ENCODE peak calls at places on chromosomes 13 and 19, in four cellular contexts. Y is A549, E is K562, G is HepG2. X is an unnamed sample.

GRCh38 chr19:46147791-46148288 is at the start of gene IGFL2:
- DNase-seq in Y (no peak), E (no peak), G (no peak), X (no peak)

GRCh38 chr13:101706651-101707050 is 254.2 kb downstream of the ITGBL1 start:
- DNase-seq in Y (peak; percentile 13), E (no peak), G (peak; percentile 4), X (peak; percentile 94)

GRCh38 chr13:44819245-44819644 is 170.0 kb downstream of the NUFIP1 start:
- DNase-seq in Y (peak; percentile 79), E (no peak), G (peak; percentile 57), X (peak; percentile 95)

GRCh38 chr13:92575782-92576181 is 650.8 kb upstream of the GPC6 start:
- DNase-seq in Y (no peak), E (no peak), G (no peak), X (no peak)

GRCh38 chr19:35899547-35900214 is 659 bp downstream of the NFKBID start:
- DNase-seq in Y (peak; percentile 93), E (peak; percentile 90), G (peak; percentile 47), X (peak; percentile 81)

GRCh38 chr13:68023838-68024581 is 793.9 kb upstream of the PCDH9 start:
- DNase-seq in Y (no peak), E (no peak), G (no peak), X (no peak)

GRCh38 chr13:33249066-33249465 is 36.5 kb downstream of the STARD13 start:
- DNase-seq in Y (no peak), E (no peak), G (no peak), X (peak; percentile 81)

GRCh38 chr13:32135655-32136054 is 104.1 kb downstream of the FRY start:
- DNase-seq in Y (no peak), E (no peak), G (no peak), X (peak; percentile 89)

GRCh38 chr19:44627631-44628030 is 14.3 kb downstream of the IGSF23 start:
- DNase-seq in Y (no peak), E (no peak), G (no peak), X (no peak)

GRCh38 chr13:87810920-87811344 is 139.8 kb downstream of the SLITRK5 start:
- DNase-seq in Y (peak; percentile 81), E (no peak), G (no peak), X (no peak)

GRCh38 chr13:40503966-40504591 is 162.4 kb downstream of the FOXO1 start:
- DNase-seq in Y (peak; percentile 90), E (no peak), G (peak; percentile 99), X (peak; percentile 25)

GRCh38 chr13:106517151-106517847 is 18.2 kb downstream of the EFNB2 start:
- DNase-seq in Y (no peak), E (no peak), G (no peak), X (no peak)

GRCh38 chr13:106513608-106514007 is 21.9 kb downstream of the EFNB2 start:
- DNase-seq in Y (no peak), E (no peak), G (no peak), X (no peak)

GRCh38 chr13:106514928-106515634 is 20.4 kb downstream of the EFNB2 start:
- DNase-seq in Y (no peak), E (no peak), G (no peak), X (no peak)

GRCh38 chr13:106515635-106516254 is 19.7 kb downstream of the EFNB2 start:
- DNase-seq in Y (no peak), E (no peak), G (no peak), X (no peak)

DNA sequence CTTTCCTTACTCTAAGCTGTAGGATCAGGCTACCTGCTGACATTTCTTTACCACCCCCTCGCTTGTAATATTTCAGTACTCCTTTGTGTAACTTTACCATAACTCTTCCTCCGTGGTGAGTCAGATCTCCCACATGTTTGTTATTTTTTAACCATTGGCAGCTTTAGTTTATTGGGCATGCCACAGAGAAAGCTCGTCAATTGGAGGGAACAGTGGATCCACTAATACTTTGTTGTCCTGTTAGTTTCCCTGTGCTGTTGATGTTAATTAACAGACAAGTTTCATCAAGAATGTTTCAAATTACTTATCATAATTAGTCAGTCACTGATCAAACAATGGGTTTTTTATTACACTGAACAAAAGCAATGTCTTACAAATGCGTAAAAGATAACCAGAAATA is 22.4 kb downstream of the EFNB2 start:
- DNase-seq in Y (no peak), E (no peak), G (no peak), X (peak; percentile 45)
- TF ChIP-seq MAZ in Y (no peak), E (no peak), G (no peak), X (no peak)

DNA sequence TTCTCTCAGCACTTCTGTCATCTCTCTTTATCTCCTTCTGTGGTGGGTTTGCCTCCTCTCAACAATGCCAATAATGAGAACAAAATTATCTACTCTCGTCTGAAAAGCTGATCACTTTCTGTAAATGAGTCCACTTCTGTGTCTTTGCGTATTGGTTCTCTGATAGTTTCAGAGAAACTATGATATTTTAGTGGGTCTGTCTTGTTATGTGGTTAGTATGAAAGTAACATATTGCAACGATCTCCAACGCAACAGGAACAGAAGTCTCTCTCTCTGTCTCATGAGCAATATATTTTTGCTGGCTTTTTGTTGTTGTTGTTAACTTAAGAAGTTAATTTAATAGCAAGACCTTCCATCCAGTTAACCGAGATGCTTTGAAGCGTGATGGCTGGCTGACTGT is 47.8 kb upstream of the SLITRK6 start:
- DNase-seq in Y (no peak), E (no peak), G (no peak), X (no peak)
- TF ChIP-seq MAFK in Y (no peak), E (no peak), G (no peak), X (no peak)

GRCh38 chr13:25065974-25066770 is 29.8 kb upstream of the PABPC3 start:
- DNase-seq in Y (no peak), E (no peak), G (no peak), X (no peak)

GRCh38 chr13:25068810-25069209 is 27.1 kb upstream of the PABPC3 start:
- DNase-seq in Y (no peak), E (no peak), G (no peak), X (no peak)

GRCh38 chr13:25064396-25064795 is 31.5 kb upstream of the PABPC3 start:
- DNase-seq in Y (no peak), E (no peak), G (no peak), X (no peak)

GRCh38 chr13:25069236-25069635 is 26.7 kb upstream of the PABPC3 start:
- DNase-seq in Y (no peak), E (no peak), G (no peak), X (no peak)

GRCh38 chr13:25067054-25067453 is 28.9 kb upstream of the PABPC3 start:
- DNase-seq in Y (no peak), E (no peak), G (no peak), X (no peak)
- TF ChIP-seq MAZ in Y (no peak), E (no peak), G (no peak), X (no peak)

GRCh38 chr19:11390359-11390758 is 6.2 kb upstream of the EPOR start:
- DNase-seq in Y (no peak), E (no peak), G (no peak), X (no peak)

GRCh38 chr19:11383706-11384048 is 437 bp downstream of the EPOR start:
- DNase-seq in Y (no peak), E (no peak), G (no peak), X (no peak)

GRCh38 chr19:11384778-11385129 is 640 bp upstream of the EPOR start:
- DNase-seq in Y (no peak), E (no peak), G (no peak), X (no peak)

GRCh38 chr19:11390933-11391680 is 7.0 kb upstream of the EPOR start:
- DNase-seq in Y (peak; percentile 13), E (no peak), G (no peak), X (no peak)

GRCh38 chr19:11387154-11388034 is 3.3 kb upstream of the EPOR start:
- DNase-seq in Y (no peak), E (no peak), G (peak; percentile 53), X (no peak)
- TF ChIP-seq MAFK in Y (no peak), E (no peak), G (no peak), X (no peak)

GRCh38 chr19:18319591-18320135 is 3.2 kb downstream of the LSM4 start:
- DNase-seq in Y (no peak), E (no peak), G (peak; percentile 81), X (no peak)

GRCh38 chr19:18322318-18322758 is 538 bp downstream of the LSM4 start:
- DNase-seq in Y (peak; percentile 74), E (peak; percentile 82), G (peak; percentile 74), X (peak; percentile 65)

GRCh38 chr19:18320865-18321728 is 1.8 kb downstream of the LSM4 start:
- DNase-seq in Y (no peak), E (no peak), G (no peak), X (no peak)

GRCh38 chr19:18321729-18322091 is 1.2 kb downstream of the LSM4 start:
- DNase-seq in Y (no peak), E (no peak), G (no peak), X (peak; percentile 33)

DNA sequence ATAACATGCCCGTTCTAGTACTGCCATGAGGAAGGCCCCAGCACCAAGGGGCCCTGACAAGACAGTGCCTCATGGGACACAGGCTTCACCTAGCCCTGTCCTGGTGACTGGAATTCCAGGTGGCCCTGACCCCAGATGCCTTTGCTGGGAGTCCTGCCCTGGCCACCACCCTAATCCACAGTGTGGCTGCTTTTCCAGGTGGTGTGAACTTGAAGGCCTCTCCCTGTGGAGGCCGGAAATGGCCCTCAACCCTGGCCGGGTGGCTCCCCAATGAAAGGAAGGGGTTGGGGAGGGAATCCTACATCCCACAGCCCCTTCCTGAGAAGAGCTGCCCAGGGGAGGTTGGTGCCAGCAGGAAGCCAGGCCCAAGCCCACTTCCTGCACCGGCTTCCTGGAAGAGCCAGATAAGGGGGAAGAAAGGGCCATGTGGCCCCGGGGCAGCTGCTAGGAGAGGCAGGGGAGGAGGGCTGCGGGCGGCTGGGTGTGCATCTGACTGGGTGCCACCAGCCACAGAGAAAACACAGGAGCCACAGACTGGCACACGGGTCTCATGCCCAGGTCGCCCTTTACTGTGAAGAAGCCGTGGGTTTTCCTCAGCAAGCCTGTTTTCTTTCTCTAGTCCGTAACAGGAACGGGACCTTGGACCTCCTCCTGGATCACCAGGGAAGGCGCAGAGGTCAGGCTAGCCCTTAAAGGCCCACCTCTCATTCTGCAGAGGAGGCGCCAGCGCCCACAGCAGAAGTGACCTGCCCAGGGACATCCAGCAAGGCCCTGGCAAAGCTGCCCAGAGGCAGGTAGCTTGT is 4.7 kb downstream of the LSM4 start:
- DNase-seq in Y (no peak), E (peak; percentile 73), G (peak; percentile 54), X (no peak)
- TF ChIP-seq MAZ in Y (no peak), E (peak; percentile 84), G (no peak), X (no peak)

GRCh38 chr13:94657167-94657566 is 55.2 kb downstream of the SOX21 start:
- DNase-seq in Y (no peak), E (no peak), G (no peak), X (peak; percentile 57)
- TF ChIP-seq MAFK in Y (no peak), E (no peak), G (no peak), X (no peak)

X was measured in IMR-90.